ENCODE peak calls at places on chromosome 18, in eight cellular contexts. C is glutamatergic neuron; O is NCI-H2107; M is GF-D8; U is EL; D is adipocyte; S is GM13977; J is naive thymus-derived CD8-positive, alpha-beta T cell. E is an unnamed sample.

GRCh38 chr18:55778731-55779460 is 190.9 kb upstream of the TCF4 start:
- DNase-seq in C (no peak), O (no peak), M (peak), U (peak), D (no peak), S (peak), J (no peak), E (peak)

GRCh38 chr18:52341617-52342381 is 1.8 kb downstream of the DCC start:
- DNase-seq in C (peak), O (no peak), M (no peak), U (no peak), D (peak), S (no peak), J (no peak), E (no peak)

GRCh38 chr18:76979111-76979751 is 153.4 kb downstream of the MBP start:
- DNase-seq in C (no peak), O (no peak), M (no peak), U (no peak), D (no peak), S (no peak), J (no peak), E (no peak)

GRCh38 chr18:74166397-74166796 is 18.1 kb downstream of the TIMM21 start:
- DNase-seq in C (no peak), O (no peak), M (no peak), U (no peak), D (no peak), S (no peak), J (no peak), E (no peak)

GRCh38 chr18:12010187-12010802 is 29.0 kb downstream of the IMPA2 start:
- DNase-seq in C (no peak), O (peak), M (no peak), U (no peak), D (no peak), S (no peak), J (no peak), E (no peak)

GRCh38 chr18:46324087-46324486 is 219.9 kb downstream of the HAUS1 start:
- DNase-seq in C (no peak), O (no peak), M (no peak), U (no peak), D (no peak), S (no peak), J (no peak), E (no peak)

GRCh38 chr18:52046842-52047241 is 293.2 kb upstream of the DCC start:
- DNase-seq in C (peak), O (no peak), M (no peak), U (no peak), D (no peak), S (no peak), J (no peak), E (no peak)

GRCh38 chr18:13313006-13313661 is 94.6 kb downstream of the LDLRAD4 start:
- DNase-seq in C (no peak), O (no peak), M (no peak), U (no peak), D (no peak), S (no peak), J (peak), E (peak)

GRCh38 chr18:35730738-35731370 is 149.3 kb downstream of the GALNT1 start:
- DNase-seq in C (no peak), O (no peak), M (no peak), U (no peak), D (no peak), S (no peak), J (no peak), E (no peak)

GRCh38 chr18:23847321-23847986 is 158.2 kb downstream of the LAMA3 start:
- DNase-seq in C (no peak), O (no peak), M (no peak), U (no peak), D (no peak), S (no peak), J (no peak), E (no peak)

GRCh38 chr18:74623047-74623816 is 25.6 kb downstream of the ZNF407 start:
- DNase-seq in C (no peak), O (no peak), M (no peak), U (no peak), D (peak), S (no peak), J (peak), E (no peak)

GRCh38 chr18:68234676-68235075 is 480.2 kb downstream of the TMX3 start:
- DNase-seq in C (no peak), O (no peak), M (no peak), U (no peak), D (no peak), S (no peak), J (no peak), E (no peak)

GRCh38 chr18:9067823-9068222 is 34.7 kb upstream of the NDUFV2 start:
- DNase-seq in C (no peak), O (no peak), M (no peak), U (no peak), D (no peak), S (no peak), J (no peak), E (no peak)

GRCh38 chr18:37084912-37085311 is 256.0 kb downstream of the KIAA1328 start:
- DNase-seq in C (no peak), O (no peak), M (no peak), U (no peak), D (no peak), S (no peak), J (no peak), E (no peak)

GRCh38 chr18:24964213-24964612 is 387.8 kb downstream of the ZNF521 start:
- DNase-seq in C (no peak), O (no peak), M (no peak), U (no peak), D (no peak), S (no peak), J (no peak), E (peak)

GRCh38 chr18:69949538-69949936 is 1.9 kb upstream of the CD226 start:
- DNase-seq in C (no peak), O (no peak), M (no peak), U (no peak), D (no peak), S (no peak), J (no peak), E (no peak)

GRCh38 chr18:24831091-24831490 is 370.7 kb downstream of the HRH4 start:
- DNase-seq in C (no peak), O (no peak), M (no peak), U (no peak), D (no peak), S (no peak), J (no peak), E (no peak)

GRCh38 chr18:63705401-63705800 is 2.6 kb downstream of the SERPINB11 start:
- DNase-seq in C (no peak), O (no peak), M (no peak), U (no peak), D (no peak), S (no peak), J (no peak), E (no peak)

GRCh38 chr18:61132036-61132435 is 201.2 kb upstream of the CDH20 start:
- DNase-seq in C (no peak), O (no peak), M (no peak), U (no peak), D (no peak), S (no peak), J (no peak), E (no peak)

GRCh38 chr18:57819671-57820460 is 16.8 kb upstream of the ATP8B1 start:
- DNase-seq in C (no peak), O (peak), M (no peak), U (peak), D (peak), S (peak), J (no peak), E (no peak)

GRCh38 chr18:43789234-43790000 is 512.1 kb upstream of the SYT4 start:
- DNase-seq in C (no peak), O (no peak), M (no peak), U (no peak), D (peak), S (no peak), J (no peak), E (no peak)

GRCh38 chr18:27599202-27599829 is 414.2 kb upstream of the CHST9 start:
- DNase-seq in C (peak), O (peak), M (no peak), U (peak), D (peak), S (peak), J (no peak), E (peak)

GRCh38 chr18:64713284-64713683 is 564.4 kb upstream of the LINC00305 start:
- DNase-seq in C (no peak), O (no peak), M (no peak), U (no peak), D (no peak), S (no peak), J (no peak), E (peak)

GRCh38 chr18:23107718-23108117 is 27.6 kb upstream of the CABLES1 start:
- DNase-seq in C (no peak), O (no peak), M (no peak), U (no peak), D (no peak), S (no peak), J (no peak), E (no peak)

GRCh38 chr18:37452697-37453385 is 112.8 kb downstream of the CELF4 start:
- DNase-seq in C (no peak), O (no peak), M (no peak), U (peak), D (peak), S (no peak), J (no peak), E (no peak)

GRCh38 chr18:36629095-36629604 is 199.7 kb downstream of the TPGS2 start:
- DNase-seq in C (no peak), O (no peak), M (no peak), U (no peak), D (no peak), S (no peak), J (no peak), E (no peak)

GRCh38 chr18:9597609-9598008 is 16.8 kb downstream of the PPP4R1 start:
- DNase-seq in C (no peak), O (no peak), M (no peak), U (no peak), D (no peak), S (no peak), J (no peak), E (no peak)

GRCh38 chr18:4831127-4831526 is 365.9 kb downstream of the AKAIN1 start:
- DNase-seq in C (no peak), O (no peak), M (no peak), U (no peak), D (no peak), S (no peak), J (no peak), E (no peak)

GRCh38 chr18:51342815-51343214 is 145.3 kb upstream of the MEX3C start:
- DNase-seq in C (no peak), O (no peak), M (no peak), U (peak), D (peak), S (no peak), J (no peak), E (no peak)

GRCh38 chr18:44388347-44388746 is 292.3 kb upstream of the SETBP1 start:
- DNase-seq in C (no peak), O (no peak), M (no peak), U (no peak), D (peak), S (no peak), J (no peak), E (no peak)

GRCh38 chr18:10059610-10060468 is 146.0 kb downstream of the VAPA start:
- DNase-seq in C (no peak), O (no peak), M (no peak), U (no peak), D (no peak), S (no peak), J (no peak), E (peak)

GRCh38 chr18:72541871-72542690 is 2.1 kb downstream of the CBLN2 start:
- DNase-seq in C (peak), O (peak), M (no peak), U (no peak), D (peak), S (peak), J (no peak), E (no peak)

GRCh38 chr18:68532328-68532885 is 182.5 kb downstream of the TMX3 start:
- DNase-seq in C (no peak), O (no peak), M (no peak), U (no peak), D (no peak), S (no peak), J (peak), E (no peak)

GRCh38 chr18:63306819-63307554 is 12.6 kb downstream of the BCL2 start:
- DNase-seq in C (no peak), O (no peak), M (no peak), U (no peak), D (no peak), S (no peak), J (no peak), E (no peak)

GRCh38 chr18:74182335-74182734 is 34.0 kb downstream of the TIMM21 start:
- DNase-seq in C (no peak), O (no peak), M (no peak), U (no peak), D (no peak), S (no peak), J (no peak), E (no peak)

GRCh38 chr18:8800445-8800844 is 95.1 kb downstream of the MTCL1 start:
- DNase-seq in C (no peak), O (no peak), M (no peak), U (peak), D (peak), S (no peak), J (no peak), E (no peak)

GRCh38 chr18:2994603-2995432 is 18.1 kb downstream of the LPIN2 start:
- DNase-seq in C (no peak), O (no peak), M (no peak), U (no peak), D (no peak), S (peak), J (peak), E (peak)

GRCh38 chr18:57141208-57142129 is 5.4 kb upstream of the BOD1L2 start:
- DNase-seq in C (no peak), O (peak), M (no peak), U (no peak), D (no peak), S (no peak), J (no peak), E (peak)

GRCh38 chr18:58569490-58569911 is 59.4 kb downstream of the ALPK2 start:
- DNase-seq in C (no peak), O (no peak), M (no peak), U (no peak), D (no peak), S (no peak), J (no peak), E (no peak)

GRCh38 chr18:2641638-2642037 is 13.9 kb upstream of the SMCHD1 start:
- DNase-seq in C (no peak), O (no peak), M (no peak), U (peak), D (peak), S (peak), J (peak), E (no peak)

E was measured in KBM-7.